ENCODE peak calls at places on chromosomes 6 and 20, in seven cellular contexts. P is HCT116, F is gastrocnemius medialis, S is A549, U is lower leg skin, V is HepG2, H is testis. J is an unnamed sample.

GRCh38 chr6:29839917-29840316 is 12.3 kb downstream of the HLA-G start:
- DNase-seq in U (no peak), H (no peak), V (no peak), F (no peak), S (no peak), P (no peak), J (no peak)

GRCh38 chr6:100137759-100138158 is 143.7 kb upstream of the MCHR2 start:
- DNase-seq in F (no peak), P (no peak), V (no peak), H (no peak), S (no peak), U (no peak), J (no peak)

GRCh38 chr6:88376759-88377387 is 210.7 kb upstream of the CNR1 start:
- DNase-seq in H (no peak), U (no peak), P (no peak), F (no peak), V (no peak), S (no peak), J (no peak)

GRCh38 chr6:165704001-165704748 is 41.1 kb upstream of the PDE10A start:
- DNase-seq in U (no peak), S (no peak), P (no peak), H (peak), V (no peak), F (no peak), J (no peak)

GRCh38 chr6:137745321-137745720 is 121.7 kb upstream of the TNFAIP3 start:
- DNase-seq in S (no peak), V (no peak), U (no peak), H (no peak), P (no peak), F (no peak), J (no peak)

GRCh38 chr6:154996841-154997311 is 1.8 kb downstream of the TIAM2 start:
- DNase-seq in H (no peak), S (no peak), F (no peak), P (no peak), V (no peak), U (no peak), J (no peak)

GRCh38 chr6:30707281-30707850 is 9.7 kb downstream of the MDC1 start:
- DNase-seq in P (no peak), S (no peak), V (no peak), F (peak), H (no peak), U (no peak), J (no peak)

GRCh38 chr20:57211949-57212889 is 54.2 kb downstream of the BMP7 start:
- DNase-seq in H (peak), V (peak), S (peak), P (peak), F (peak), U (peak), J (no peak)

GRCh38 chr20:78338-78737 is 9.1 kb upstream of the DEFB125 start:
- DNase-seq in F (no peak), P (no peak), H (no peak), S (no peak), V (no peak), U (no peak), J (no peak)
- TF ChIP-seq CTCF in F (no peak), P (no peak), H (no peak), S (no peak), V (no peak), U (no peak), J (no peak)

GRCh38 chr20:62133864-62134263 is 9.3 kb downstream of the PSMA7 start:
- DNase-seq in S (no peak), H (no peak), U (no peak), F (no peak), P (no peak), V (no peak), J (no peak)

GRCh38 chr20:62135573-62136266 is 7.5 kb downstream of the PSMA7 start:
- DNase-seq in P (no peak), V (no peak), U (no peak), F (no peak), H (no peak), S (no peak), J (no peak)

GRCh38 chr20:62136283-62137091 is 6.7 kb downstream of the PSMA7 start:
- DNase-seq in U (peak), V (peak), H (peak), S (peak), P (peak), F (peak), J (no peak)

GRCh38 chr20:62133051-62133845 is 9.9 kb downstream of the PSMA7 start:
- DNase-seq in F (no peak), H (no peak), U (peak), S (no peak), P (no peak), V (no peak), J (no peak)

DNA sequence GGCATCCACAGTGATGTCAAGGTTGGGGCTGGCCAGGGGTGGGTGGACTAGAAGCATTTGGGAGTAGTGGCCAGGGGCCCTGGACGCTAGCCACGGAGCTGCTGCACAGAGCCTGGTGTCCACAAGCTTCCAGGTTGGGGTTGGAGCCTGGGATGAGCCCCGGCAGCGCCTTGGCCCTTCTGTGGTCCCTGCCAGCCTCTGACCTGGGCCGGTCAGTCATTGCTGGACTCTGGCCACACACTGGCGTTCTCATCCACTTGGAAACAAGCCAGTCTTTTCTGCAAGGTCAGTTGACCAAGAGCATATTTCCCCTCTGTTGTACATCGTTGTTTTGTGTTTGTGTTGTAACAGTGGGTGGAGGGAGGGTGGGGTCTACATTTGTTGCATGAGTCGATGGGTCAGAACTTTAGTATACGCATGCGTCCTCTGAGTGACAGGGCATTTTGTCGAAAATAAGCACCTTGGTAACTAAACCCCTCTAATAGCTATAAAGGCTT is 8.4 kb downstream of the PSMA7 start:
- DNase-seq in F (peak), S (no peak), V (peak), H (peak), P (no peak), U (no peak), J (no peak)
- TF ChIP-seq POLR2A in F (no peak), S (no peak), V (peak), H (no peak), P (no peak), U (no peak), J (no peak)

DNA sequence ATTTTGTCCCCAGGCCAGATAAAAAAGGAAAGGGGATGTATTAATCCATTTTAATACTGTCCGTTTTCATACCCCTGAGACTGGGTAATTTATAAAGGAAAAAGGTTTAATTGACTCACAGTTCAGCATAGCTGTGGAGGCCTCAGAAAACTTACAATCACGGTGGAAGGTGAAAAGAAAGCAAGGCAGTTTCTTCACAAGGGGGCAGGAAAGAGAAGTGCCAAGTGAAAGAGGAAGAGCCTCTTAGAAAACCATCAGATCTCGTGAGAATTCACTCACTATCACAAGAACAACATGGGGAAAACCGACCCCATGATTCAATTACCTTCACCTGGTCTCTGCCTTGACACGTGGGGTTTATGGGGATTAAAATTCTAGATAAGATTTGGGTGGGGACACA is 152.5 kb downstream of the IBTK start:
- DNase-seq in V (no peak), U (no peak), S (no peak), F (no peak), H (no peak), P (no peak), J (no peak)
- H3K4me3 ChIP-seq in V (no peak), U (no peak), S (no peak), F (no peak), H (no peak), P (no peak), J (no peak)

GRCh38 chr6:43070028-43070632 is 6.0 kb upstream of the PTK7 start:
- DNase-seq in F (no peak), U (no peak), V (peak), S (peak), H (no peak), P (peak), J (no peak)
- TF ChIP-seq CTCF in F (no peak), U (no peak), V (peak), S (peak), H (no peak), P (peak), J (peak)

DNA sequence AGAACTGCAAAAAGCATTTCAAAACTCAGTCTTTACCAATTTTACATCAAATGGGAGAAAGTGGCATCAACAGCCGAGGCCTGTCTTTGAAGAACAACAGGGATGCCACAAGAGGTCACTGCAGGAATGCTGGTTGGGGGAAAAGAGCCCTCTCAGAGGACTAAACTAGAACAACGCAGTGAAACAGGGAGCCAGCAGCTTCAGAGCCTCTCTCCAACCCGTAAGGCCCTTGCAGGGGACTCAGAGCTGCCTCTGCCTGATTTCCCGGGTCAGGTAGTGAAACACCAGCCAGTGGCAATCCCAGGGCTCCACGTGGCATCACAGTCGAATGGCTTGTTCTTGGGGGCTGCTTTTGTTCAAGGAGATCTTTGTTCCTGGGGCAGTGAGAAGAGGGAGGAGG is 55.0 kb upstream of the KCNK16 start:
- DNase-seq in P (peak), S (peak), F (peak), H (peak), V (peak), U (no peak), J (no peak)
- TF ChIP-seq POLR2A in P (no peak), S (no peak), F (no peak), H (no peak), V (no peak), U (no peak), J (no peak)

GRCh38 chr6:4776493-4776966 is 326 bp downstream of the CDYL start:
- DNase-seq in H (peak), S (no peak), U (peak), F (no peak), V (peak), P (no peak), J (no peak)
- H3K4me3 ChIP-seq in H (peak), S (peak), U (peak), F (peak), V (peak), P (peak), J (peak)

GRCh38 chr6:127301199-127301700 is 34.6 kb downstream of the RNF146 start:
- DNase-seq in F (no peak), H (no peak), P (no peak), V (no peak), S (no peak), U (no peak), J (no peak)

GRCh38 chr6:127297502-127298070 is 30.9 kb downstream of the RNF146 start:
- DNase-seq in U (no peak), S (no peak), H (peak), V (peak), F (no peak), P (no peak), J (no peak)

GRCh38 chr6:127300411-127300810 is 33.7 kb downstream of the RNF146 start:
- DNase-seq in U (no peak), V (no peak), H (no peak), P (no peak), S (no peak), F (no peak), J (no peak)

GRCh38 chr6:127299522-127300240 is 33.0 kb downstream of the RNF146 start:
- DNase-seq in H (no peak), P (no peak), F (no peak), U (no peak), V (no peak), S (no peak), J (no peak)

GRCh38 chr6:127298475-127298874 is 31.8 kb downstream of the RNF146 start:
- DNase-seq in P (no peak), U (no peak), V (no peak), F (no peak), S (no peak), H (no peak), J (no peak)
- TF ChIP-seq CTCF in P (no peak), U (no peak), V (no peak), F (no peak), S (no peak), H (no peak), J (no peak)

DNA sequence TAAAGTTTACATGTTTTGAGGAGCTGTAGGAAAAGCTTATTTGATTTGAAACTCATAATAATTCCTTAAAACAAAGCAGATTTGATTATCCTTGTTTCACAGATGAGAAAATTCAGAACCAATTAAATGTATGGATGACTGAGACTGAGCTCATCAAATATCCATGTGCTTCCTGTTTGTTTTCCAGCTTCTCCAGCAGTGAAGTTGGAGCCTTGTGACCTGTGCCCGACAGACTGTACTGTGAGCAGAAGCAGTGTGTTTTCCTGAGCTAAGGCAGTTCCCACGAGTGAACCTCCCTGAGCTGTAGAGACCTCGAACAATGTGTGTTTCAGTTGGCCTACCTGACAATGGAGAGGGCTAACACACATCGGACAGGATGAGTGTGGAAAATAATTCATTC is 599.5 kb upstream of the NRSN1 start:
- DNase-seq in S (no peak), F (no peak), U (no peak), H (no peak), V (no peak), P (no peak), J (no peak)
- TF ChIP-seq POLR2A in S (no peak), F (no peak), U (no peak), H (no peak), V (no peak), P (no peak), J (no peak)

GRCh38 chr20:63433351-63433750 is 39.1 kb downstream of the KCNQ2 start:
- DNase-seq in S (no peak), V (no peak), H (no peak), U (no peak), F (no peak), P (no peak), J (no peak)
- H3K4me3 ChIP-seq in S (no peak), V (no peak), H (peak), U (no peak), F (no peak), P (no peak), J (no peak)

DNA sequence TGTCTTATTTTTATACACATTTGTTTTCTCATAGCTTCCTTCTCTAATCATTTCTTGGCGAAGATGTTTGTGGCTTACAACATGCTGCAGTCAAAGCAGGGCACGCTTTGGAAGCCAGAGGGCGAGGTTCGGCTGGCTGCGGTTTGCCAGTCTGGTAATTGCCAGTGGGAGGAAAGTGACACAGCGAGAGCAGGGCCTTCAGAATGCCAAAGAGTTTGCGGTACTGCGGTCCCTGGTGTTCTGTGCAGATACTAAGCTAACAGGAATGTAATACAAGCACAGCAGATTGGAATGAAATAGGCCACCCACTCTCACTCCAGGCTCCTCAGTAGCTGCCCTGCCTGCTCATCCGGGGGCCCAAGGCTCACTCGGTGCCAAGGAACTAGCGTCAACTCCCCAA is 58.7 kb upstream of the TGM3 start:
- DNase-seq in U (peak), P (no peak), V (no peak), S (no peak), F (peak), H (peak), J (no peak)
- TF ChIP-seq CTCF in U (no peak), P (peak), V (peak), S (no peak), F (no peak), H (peak), J (peak)

J was measured in esophagus squamous epithelium.